ENCODE peak calls at places on chromosomes 3 and 15, in five cellular contexts. J is HCT116, X is heart left ventricle, S is upper lobe of left lung, H is transverse colon. Q is an unnamed sample.

GRCh38 chr15:36185845-36186244 is 393.6 kb upstream of the CDIN1 start:
- DNase-seq in J (no peak), X (no peak), S (no peak), H (no peak), Q (no peak)

GRCh38 chr3:129121016-129121791 is 400 bp downstream of the RAB43 start:
- DNase-seq in J (no peak), X (no peak), S (peak), H (peak), Q (peak)

GRCh38 chr3:121557426-121557934 is 10.3 kb upstream of the ARGFX start:
- DNase-seq in J (no peak), X (no peak), S (no peak), H (no peak), Q (no peak)

GRCh38 chr3:134655706-134656105 is 4.9 kb upstream of the KY start:
- DNase-seq in J (no peak), X (no peak), S (no peak), H (no peak), Q (no peak)

GRCh38 chr15:34366271-34367043 is 539 bp downstream of the LPCAT4 start:
- DNase-seq in J (no peak), X (peak), S (peak), H (peak), Q (peak)

GRCh38 chr3:119690043-119690656 is 12.7 kb upstream of the CFAP91 start:
- DNase-seq in J (no peak), X (no peak), S (no peak), H (no peak), Q (peak)

GRCh38 chr15:71048913-71049675 is 66.2 kb upstream of the THSD4 start:
- DNase-seq in J (no peak), X (no peak), S (no peak), H (no peak), Q (no peak)

GRCh38 chr3:5153074-5153473 is 31.0 kb downstream of the ARL8B start:
- DNase-seq in J (no peak), X (no peak), S (no peak), H (no peak), Q (no peak)

GRCh38 chr3:18080198-18080689 is 337.8 kb upstream of the TBC1D5 start:
- DNase-seq in J (no peak), X (no peak), S (no peak), H (no peak), Q (no peak)

GRCh38 chr15:29675791-29676301 is 146.4 kb downstream of the TJP1 start:
- DNase-seq in J (no peak), X (no peak), S (peak), H (no peak), Q (no peak)

GRCh38 chr3:197352382-197352781 is 54.0 kb upstream of the DLG1 start:
- DNase-seq in J (no peak), X (peak), S (no peak), H (peak), Q (peak)

GRCh38 chr3:52022323-52023100 is 26.8 kb upstream of the RPL29 start:
- DNase-seq in J (no peak), X (peak), S (no peak), H (no peak), Q (no peak)

GRCh38 chr15:65049418-65049840 is 4.2 kb downstream of the SLC51B start:
- DNase-seq in J (peak), X (peak), S (peak), H (peak), Q (peak)

GRCh38 chr3:45991341-45991740 is 4.3 kb downstream of the FYCO1 start:
- DNase-seq in J (no peak), X (peak), S (no peak), H (no peak), Q (no peak)

GRCh38 chr15:96122077-96123027 is 208.1 kb upstream of the NR2F2 start:
- DNase-seq in J (peak), X (no peak), S (no peak), H (no peak), Q (peak)

GRCh38 chr3:42161050-42161935 is 70.1 kb downstream of the TRAK1 start:
- DNase-seq in J (no peak), X (no peak), S (no peak), H (no peak), Q (no peak)

GRCh38 chr3:186529204-186529999 is 14.8 kb downstream of the CRYGS start:
- DNase-seq in J (no peak), X (no peak), S (no peak), H (no peak), Q (no peak)

GRCh38 chr15:69160976-69161877 is 792 bp downstream of the GLCE start:
- DNase-seq in J (peak), X (peak), S (peak), H (peak), Q (peak)

GRCh38 chr3:104987859-104988258 is 378.9 kb upstream of the ALCAM start:
- DNase-seq in J (no peak), X (no peak), S (no peak), H (no peak), Q (no peak)

GRCh38 chr3:60161334-60161733 is 1089.9 kb downstream of the FHIT start:
- DNase-seq in J (no peak), X (no peak), S (no peak), H (no peak), Q (no peak)

GRCh38 chr3:65672876-65673815 is 365.6 kb downstream of the MAGI1 start:
- DNase-seq in J (peak), X (peak), S (no peak), H (peak), Q (peak)

GRCh38 chr3:137709011-137709601 is 55.0 kb upstream of the SOX14 start:
- DNase-seq in J (peak), X (no peak), S (no peak), H (no peak), Q (no peak)

GRCh38 chr15:47972738-47973137 is 148.1 kb upstream of the SLC24A5 start:
- DNase-seq in J (no peak), X (no peak), S (no peak), H (no peak), Q (no peak)

GRCh38 chr15:39363761-39364586 is 216.9 kb upstream of the THBS1 start:
- DNase-seq in J (no peak), X (no peak), S (no peak), H (no peak), Q (no peak)

GRCh38 chr3:46412786-46413298 is 5.8 kb downstream of the CCRL2 start:
- DNase-seq in J (no peak), X (no peak), S (no peak), H (no peak), Q (no peak)

GRCh38 chr3:25226747-25227146 is 201.3 kb upstream of the RARB start:
- DNase-seq in J (no peak), X (no peak), S (no peak), H (no peak), Q (no peak)

GRCh38 chr15:90020041-90020735 is 19.1 kb downstream of the ZNF710 start:
- DNase-seq in J (no peak), X (peak), S (peak), H (peak), Q (peak)

GRCh38 chr3:4841225-4841624 is 138.0 kb upstream of the BHLHE40 start:
- DNase-seq in J (no peak), X (no peak), S (no peak), H (no peak), Q (no peak)

GRCh38 chr15:83287541-83288027 is 3.1 kb upstream of the BNC1 start:
- DNase-seq in J (no peak), X (no peak), S (no peak), H (no peak), Q (no peak)

GRCh38 chr3:109831403-109831802 is 494.1 kb upstream of the DPPA4 start:
- DNase-seq in J (no peak), X (no peak), S (no peak), H (no peak), Q (no peak)

GRCh38 chr3:13825317-13825590 is 54.6 kb downstream of the WNT7A start:
- DNase-seq in J (no peak), X (no peak), S (no peak), H (no peak), Q (no peak)

GRCh38 chr15:74826372-74826819 is at the start of gene CPLX3:
- DNase-seq in J (no peak), X (no peak), S (peak), H (peak), Q (peak)

GRCh38 chr3:44338010-44338827 is at the start of gene TCAIM:
- DNase-seq in J (peak), X (peak), S (peak), H (peak), Q (peak)
- H3K27ac ChIP-seq in J (peak), X (peak), S (peak), H (peak), Q (peak)

DNA sequence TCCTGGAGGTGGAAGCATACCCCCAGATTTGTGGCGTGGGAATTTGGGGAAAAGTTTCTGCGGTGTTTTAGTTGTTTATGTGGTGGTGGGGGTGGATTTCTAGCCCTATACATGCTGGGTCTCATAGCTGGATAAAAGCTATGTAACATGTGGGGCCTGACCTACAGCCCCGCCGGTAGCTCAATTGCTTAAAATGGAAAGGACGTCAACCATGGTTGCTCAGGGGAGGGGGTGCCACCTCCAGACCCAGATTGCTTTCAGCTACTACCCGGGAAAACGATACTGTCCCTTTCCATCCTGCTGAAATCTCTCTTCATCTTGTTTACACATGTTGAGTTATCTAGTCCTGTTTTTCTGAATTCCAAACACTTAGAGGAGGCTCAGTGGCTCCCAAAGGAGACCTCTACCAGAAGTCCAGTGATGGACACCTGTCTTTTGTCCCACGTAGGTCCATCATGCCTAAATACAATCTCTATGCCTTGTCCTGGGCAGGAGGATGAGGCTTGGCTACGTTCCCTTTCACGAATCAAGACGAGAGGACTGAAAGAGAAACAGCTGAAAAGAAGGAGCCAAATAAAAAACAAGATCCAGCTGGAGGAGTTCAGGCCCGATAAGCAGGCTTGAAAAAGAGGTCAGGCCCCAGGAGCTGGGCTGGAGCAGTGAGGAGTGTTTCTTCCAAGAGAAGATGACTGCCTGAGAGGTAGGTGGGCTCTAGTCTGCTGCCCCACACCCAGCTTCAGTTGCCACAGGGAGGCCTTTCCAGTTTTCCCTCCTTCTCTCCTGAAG is 72.1 kb upstream of the TPRG1 start:
- DNase-seq in J (no peak), X (peak), S (no peak), H (no peak), Q (no peak)
- TF ChIP-seq POLR2A in J (no peak), X (no peak), S (no peak), H (no peak), Q (no peak)

DNA sequence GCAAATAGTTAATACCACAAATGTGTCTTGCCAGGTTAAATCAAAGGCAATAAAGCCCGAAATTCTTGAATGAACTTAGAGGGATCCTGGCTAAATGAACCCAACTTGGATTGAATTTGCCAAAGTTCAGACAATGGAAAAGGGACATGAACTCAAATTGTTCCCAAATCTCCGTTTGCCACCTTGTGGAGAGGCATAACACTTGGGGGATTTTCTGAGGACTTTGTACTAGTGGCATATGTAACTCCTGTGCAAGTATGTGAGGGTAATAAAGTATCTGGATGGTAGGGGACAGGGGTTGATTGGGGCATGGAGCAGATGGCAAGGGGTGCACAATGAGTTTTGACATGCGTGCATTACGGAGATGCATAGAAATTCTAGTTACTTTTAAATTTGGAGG is 1.3 kb upstream of the TCAIM start:
- DNase-seq in J (no peak), X (no peak), S (no peak), H (no peak), Q (no peak)
- H3K27ac ChIP-seq in J (peak), X (peak), S (peak), H (peak), Q (peak)

DNA sequence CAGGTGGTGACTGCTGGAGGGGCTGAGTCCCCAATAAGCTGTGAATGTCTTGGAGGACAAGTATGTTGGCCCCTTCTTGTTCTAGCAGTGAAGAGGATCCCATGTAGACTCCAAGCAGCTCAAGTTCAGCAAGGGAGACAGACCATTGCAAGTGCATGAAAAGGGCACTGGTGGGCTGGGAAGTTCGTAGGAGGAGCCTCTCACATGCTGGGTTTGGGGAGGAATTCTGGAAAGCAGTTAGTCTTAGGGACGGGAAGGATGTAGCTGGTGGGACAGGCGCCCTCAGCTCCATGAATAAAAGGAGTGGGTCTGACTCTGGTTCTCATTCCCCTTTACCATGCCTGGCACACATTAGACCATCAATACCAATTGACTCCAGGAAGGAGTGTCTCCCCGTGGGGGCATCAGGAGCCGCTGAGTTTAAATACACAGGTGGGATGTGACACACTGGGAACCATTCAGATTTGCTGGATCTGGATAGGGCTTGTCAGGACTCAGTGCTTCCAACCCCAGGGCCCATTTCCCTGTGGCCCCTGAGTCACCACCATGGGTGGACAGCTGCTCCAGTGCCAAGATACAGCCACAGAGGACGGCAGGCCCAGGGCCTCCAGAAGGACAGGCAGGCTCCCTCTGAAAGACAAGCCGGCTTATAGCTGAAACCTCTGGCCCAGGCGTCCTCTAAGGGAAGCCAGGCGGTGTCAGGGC is 554 bp upstream of the XYLB start:
- DNase-seq in J (no peak), X (no peak), S (no peak), H (no peak), Q (no peak)
- TF ChIP-seq POLR2A in J (no peak), X (no peak), S (no peak), H (no peak), Q (no peak)

GRCh38 chr15:55708720-55709119 is 34.2 kb downstream of the PRTG start:
- DNase-seq in J (no peak), X (no peak), S (no peak), H (no peak), Q (no peak)

GRCh38 chr15:55709458-55709857 is 33.5 kb downstream of the PRTG start:
- DNase-seq in J (no peak), X (no peak), S (no peak), H (no peak), Q (no peak)

GRCh38 chr15:55707523-55707922 is 35.4 kb downstream of the PRTG start:
- DNase-seq in J (no peak), X (no peak), S (no peak), H (no peak), Q (no peak)

GRCh38 chr15:55710286-55710685 is 32.7 kb downstream of the PRTG start:
- DNase-seq in J (no peak), X (no peak), S (no peak), H (no peak), Q (no peak)

DNA sequence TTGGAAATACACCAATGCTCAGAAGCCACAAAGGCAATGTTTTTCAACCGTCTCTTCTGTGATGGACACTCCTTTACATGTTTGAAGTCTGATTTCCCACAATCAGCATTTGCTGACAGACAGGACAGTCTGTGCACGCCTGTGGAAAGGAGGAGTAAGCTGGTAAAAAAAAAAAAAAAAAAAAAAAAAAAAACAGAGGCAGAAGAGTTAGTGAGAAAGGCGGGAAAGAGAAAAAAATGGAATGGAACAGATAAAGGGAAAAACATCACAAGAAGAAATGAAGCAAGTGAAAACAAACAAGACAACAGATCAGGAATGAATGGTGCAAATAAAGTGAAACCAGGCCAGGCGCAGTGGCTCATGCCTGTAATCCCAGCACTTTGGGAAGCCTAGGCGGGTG is 35.0 kb downstream of the PRTG start:
- DNase-seq in J (no peak), X (no peak), S (no peak), H (no peak), Q (no peak)
- H3K27ac ChIP-seq in J (no peak), X (no peak), S (no peak), H (no peak), Q (no peak)

Q was measured in body of pancreas.